ENCODE peak calls at places on chromosomes 5 and 9, in nine cellular contexts. D is brain microvascular endothelial cell; U is NCI-H345; G is epithelial cell of proximal tubule; S is HEK293T; B is stimulated activated CD4-positive, alpha-beta T cell treated with anti-CD3 and anti-CD28 coated beads, Interleukin-15, amount 100 ng/mL, for 48 hours; Z is endothelial cell; T is NCI-H1105 treated with DMSO at 0.1 percent for 48 hours; X is cardiac septum. J is an unnamed sample.

GRCh38 chr9:81871695-81872094 is 56.5 kb upstream of the SPATA31D4 start:
- DNase-seq in S (no peak), U (no peak), Z (no peak), B (no peak), G (no peak), T (no peak), X (no peak), D (peak), J (no peak)

GRCh38 chr5:168339151-168340140 is 48.0 kb downstream of the WWC1 start:
- DNase-seq in S (no peak), U (no peak), B (no peak), D (no peak), T (no peak), X (peak), G (no peak), Z (no peak), J (peak)

GRCh38 chr9:113492343-113493079 is 29.0 kb downstream of the RGS3 start:
- DNase-seq in B (no peak), X (no peak), S (no peak), G (peak), D (no peak), U (no peak), T (no peak), Z (no peak), J (no peak)

GRCh38 chr5:107376546-107377276 is 294.0 kb downstream of the EFNA5 start:
- DNase-seq in G (no peak), D (peak), T (no peak), B (no peak), Z (no peak), U (no peak), S (no peak), X (no peak), J (no peak)

GRCh38 chr5:160167623-160168165 is 48.4 kb upstream of the PWWP2A start:
- DNase-seq in D (no peak), U (no peak), G (no peak), Z (no peak), X (no peak), B (no peak), T (no peak), S (no peak), J (no peak)

GRCh38 chr9:69130456-69131441 is 43.3 kb upstream of the TJP2 start:
- DNase-seq in D (peak), U (no peak), B (no peak), X (no peak), T (no peak), G (peak), S (no peak), Z (no peak), J (peak)

GRCh38 chr9:3879731-3880493 is 354.1 kb upstream of the RFX3 start:
- DNase-seq in B (no peak), T (peak), D (no peak), S (no peak), Z (no peak), X (no peak), G (no peak), U (peak), J (no peak)

GRCh38 chr9:127783111-127783621 is 2.7 kb upstream of the CDK9 start:
- DNase-seq in T (no peak), G (no peak), D (no peak), S (no peak), U (no peak), X (peak), Z (no peak), B (no peak), J (no peak)

GRCh38 chr5:142924135-142924883 is 154.1 kb downstream of the ARHGAP26 start:
- DNase-seq in B (no peak), G (no peak), X (no peak), D (no peak), U (no peak), S (no peak), T (no peak), Z (no peak), J (no peak)

GRCh38 chr5:82694886-82695285 is 382.3 kb downstream of the TMEM167A start:
- DNase-seq in B (no peak), D (no peak), T (peak), G (no peak), S (no peak), Z (no peak), U (peak), X (no peak), J (peak)

GRCh38 chr9:131500377-131500776 is 2.3 kb upstream of the POMT1 start:
- DNase-seq in U (no peak), D (no peak), S (no peak), T (no peak), B (peak), X (no peak), G (no peak), Z (no peak), J (no peak)

GRCh38 chr5:54514841-54515432 is 2.6 kb upstream of the SNX18 start:
- DNase-seq in U (no peak), T (no peak), S (no peak), Z (no peak), G (peak), X (no peak), D (peak), B (no peak), J (no peak)

GRCh38 chr9:99873531-99873930 is 32.9 kb upstream of the STX17 start:
- DNase-seq in T (no peak), Z (no peak), S (no peak), B (no peak), X (no peak), D (peak), G (no peak), U (no peak), J (no peak)

GRCh38 chr5:38323645-38324295 is 65.4 kb downstream of the EGFLAM start:
- DNase-seq in D (peak), X (no peak), S (no peak), Z (no peak), U (no peak), T (no peak), B (no peak), G (peak), J (no peak)

GRCh38 chr5:2163940-2164490 is 281.3 kb upstream of the IRX4 start:
- DNase-seq in X (no peak), Z (no peak), T (no peak), U (no peak), D (no peak), B (no peak), G (no peak), S (no peak), J (no peak)

J was measured in H9.